ENCODE peak calls at places on chromosome X, in four cellular contexts. Z is GM12878, G is SK-N-SH, I is HCT116. X is an unnamed sample.

GRCh38 chrX:18873836-18874235 is 110.1 kb downstream of the PHKA2 start:
- DNase-seq in I (no peak), Z (no peak), G (no peak), X (no peak)

GRCh38 chrX:49878834-49879655 is at the start of gene USP27X:
- DNase-seq in G (peak; percentile 80), I (peak; percentile 59), Z (peak; percentile 27), X (peak; percentile 71)

GRCh38 chrX:111041018-111041462 is 55.0 kb upstream of the PAK3 start:
- DNase-seq in I (no peak), Z (no peak), G (no peak), X (no peak)

GRCh38 chrX:16185725-16186136 is 18.4 kb downstream of the MAGEB17 start:
- DNase-seq in I (peak; percentile 54), G (no peak), Z (peak; percentile 27), X (no peak)

GRCh38 chrX:53704294-53704693 is 17.8 kb upstream of the HUWE1 start:
- DNase-seq in Z (no peak), G (no peak), I (no peak), X (no peak)

GRCh38 chrX:107710617-107711391 is 64.8 kb downstream of the TSC22D3 start:
- DNase-seq in I (peak; percentile 33), Z (peak; percentile 87), G (no peak), X (no peak)

GRCh38 chrX:119654112-119654531 is 38.8 kb downstream of the SEPTIN6 start:
- DNase-seq in G (peak; percentile 12), I (no peak), Z (no peak), X (no peak)

GRCh38 chrX:40273356-40274050 is 175.7 kb upstream of the BCOR start:
- DNase-seq in G (peak; percentile 77), I (no peak), Z (no peak), X (no peak)

GRCh38 chrX:41693024-41693423 is 4.3 kb downstream of the GPR34 start:
- DNase-seq in G (no peak), I (no peak), Z (no peak), X (no peak)

GRCh38 chrX:19846995-19847790 is 40.2 kb downstream of the SH3KBP1 start:
- DNase-seq in Z (no peak), I (no peak), G (no peak), X (no peak)

GRCh38 chrX:139691843-139692505 is 16.0 kb downstream of the MCF2 start:
- DNase-seq in I (no peak), Z (no peak), G (peak; percentile 36), X (no peak)

GRCh38 chrX:75086731-75087195 is 69.3 kb downstream of the ABCB7 start:
- DNase-seq in I (no peak), G (no peak), Z (no peak), X (no peak)

GRCh38 chrX:136694491-136695087 is 46.6 kb downstream of the CD40LG start:
- DNase-seq in G (peak; percentile 62), I (peak; percentile 8), Z (no peak), X (peak; percentile 40)

GRCh38 chrX:115322375-115322774 is 32.9 kb downstream of the LUZP4 start:
- DNase-seq in I (no peak), G (no peak), Z (no peak), X (no peak)

GRCh38 chrX:53089224-53089842 is 4.6 kb upstream of the KANTR start:
- DNase-seq in Z (no peak), G (peak; percentile 66), I (peak; percentile 34), X (peak; percentile 62)

GRCh38 chrX:149006235-149006634 is 498.9 kb downstream of the IDS start:
- DNase-seq in G (no peak), Z (no peak), I (no peak), X (no peak)

GRCh38 chrX:63430026-63430425 is 78.9 kb upstream of the SPIN4 start:
- DNase-seq in G (no peak), I (no peak), Z (no peak), X (peak; percentile 65)

GRCh38 chrX:54509401-54509800 is 13.4 kb upstream of the FGD1 start:
- DNase-seq in G (no peak), Z (no peak), I (no peak), X (no peak)

GRCh38 chrX:150690126-150690525 is 3.1 kb upstream of the MTMR1 start:
- DNase-seq in Z (no peak), G (no peak), I (peak; percentile 39), X (no peak)

GRCh38 chrX:21528076-21528475 is 130.1 kb downstream of the KLHL34 start:
- DNase-seq in G (no peak), Z (no peak), I (no peak), X (no peak)

GRCh38 chrX:86455495-86455894 is 307.2 kb downstream of the DACH2 start:
- DNase-seq in G (no peak), I (no peak), Z (no peak), X (no peak)

GRCh38 chrX:12770440-12770839 is 20.8 kb upstream of the PRPS2 start:
- DNase-seq in I (no peak), G (peak; percentile 42), Z (no peak), X (peak; percentile 12)

GRCh38 chrX:12771445-12772069 is 19.7 kb upstream of the PRPS2 start:
- DNase-seq in Z (peak; percentile 20), I (peak; percentile 44), G (peak; percentile 25), X (peak; percentile 51)

GRCh38 chrX:12767856-12768255 is 23.4 kb upstream of the PRPS2 start:
- DNase-seq in G (peak; percentile 47), I (no peak), Z (no peak), X (no peak)
- TF ChIP-seq JUND in G (no peak), I (no peak), Z (no peak), X (no peak)

DNA sequence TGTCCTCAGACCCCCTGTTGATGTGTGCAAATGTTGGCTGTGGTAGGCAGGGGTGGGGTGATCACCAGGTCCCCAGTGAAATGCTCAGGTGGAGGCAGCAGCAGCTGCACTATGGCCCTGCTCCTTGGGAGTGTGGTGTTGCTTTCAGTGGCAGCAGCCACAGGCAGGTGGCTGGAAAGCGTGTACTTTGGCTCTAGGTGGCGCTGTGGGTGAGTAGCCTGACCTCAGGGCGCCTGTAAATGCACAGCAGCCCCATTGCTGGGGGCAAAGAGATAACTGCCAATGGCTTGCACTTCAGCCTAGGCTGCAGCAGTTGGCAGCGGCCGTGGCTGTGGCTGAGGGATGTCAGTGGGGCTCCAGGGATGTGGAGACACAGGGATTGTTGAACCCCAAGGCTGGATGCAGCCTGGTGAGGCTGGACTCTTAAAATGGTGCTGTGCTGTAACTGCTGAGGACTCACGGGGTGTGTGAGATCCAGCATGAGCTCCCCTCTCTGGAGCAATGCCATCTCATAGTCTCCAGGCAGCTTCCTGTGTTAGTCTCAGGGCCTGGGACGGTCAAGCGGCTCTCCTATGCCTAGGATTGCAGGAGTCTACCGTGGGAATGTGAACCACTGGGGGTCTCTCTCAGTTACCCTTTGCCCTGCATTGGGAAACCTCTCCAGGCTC is 421.7 kb upstream of the HTR2C start:
- DNase-seq in I (no peak), Z (no peak), G (no peak), X (peak; percentile 0)
- TF ChIP-seq JUND in I (no peak), Z (no peak), G (no peak), X (no peak)

DNA sequence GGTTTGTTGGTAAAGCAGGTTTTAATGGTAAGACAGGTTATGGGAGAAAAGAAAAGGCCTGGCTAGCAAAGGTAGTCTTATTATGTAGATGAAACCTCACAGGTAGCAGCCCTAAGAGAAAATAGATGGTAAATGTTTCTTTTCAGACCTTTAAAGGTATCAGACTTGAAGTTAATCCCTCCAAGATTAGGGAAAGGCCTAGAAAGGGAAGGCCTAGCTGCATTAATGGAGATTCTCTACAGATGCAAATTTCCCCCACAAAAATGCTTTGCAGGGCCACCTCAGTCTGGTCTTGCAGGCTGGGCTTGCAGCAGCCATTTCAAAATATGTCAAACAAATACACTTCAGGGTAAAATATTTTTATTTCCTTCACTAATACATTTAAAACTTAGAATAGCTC is 1410.6 kb downstream of the RPA4 start:
- DNase-seq in G (no peak), I (no peak), Z (no peak), X (no peak)
- TF ChIP-seq JUND in G (no peak), I (no peak), Z (no peak), X (no peak)

DNA sequence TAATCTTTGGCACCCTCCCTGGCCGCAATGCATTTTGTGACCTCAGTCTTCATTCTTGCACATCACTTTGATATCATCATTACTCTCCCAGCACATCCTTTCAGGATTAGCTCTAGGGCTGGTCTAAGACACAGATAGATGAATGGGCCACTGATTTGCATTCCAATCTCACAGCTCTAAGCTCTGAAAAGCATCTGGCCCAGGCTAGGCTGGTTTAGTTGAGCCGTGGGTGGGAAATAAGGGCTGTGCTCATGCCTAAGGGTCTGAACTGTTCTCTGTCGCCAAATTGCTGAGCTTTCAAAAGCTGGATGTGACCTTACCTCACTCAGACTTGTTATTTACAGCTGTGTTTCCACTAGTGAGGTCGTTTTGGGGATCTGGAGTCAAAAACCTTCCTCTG is 30.0 kb upstream of the SLC9A7 start:
- DNase-seq in I (no peak), Z (no peak), G (no peak), X (no peak)
- TF ChIP-seq JUND in I (no peak), Z (no peak), G (no peak), X (no peak)